ENCODE peak calls at places on chromosomes 4 and X, in six cellular contexts. One of them, this sample, is unnamed.

GRCh38 chrX:10524578-10524977 is 95.8 kb downstream of the MID1 start:
- DNase-seq in K562: no peak
- DNase-seq in mesendoderm: no peak
- DNase-seq in fibroblast of lung: no peak
- DNase-seq in HCT116: no peak
- DNase-seq in SK-N-SH: no peak
- DNase-seq in this sample: no peak

GRCh38 chr4:7147261-7147660 is 45.1 kb upstream of the SORCS2 start:
- DNase-seq in K562: no peak
- DNase-seq in HCT116: no peak
- DNase-seq in SK-N-SH: no peak
- DNase-seq in mesendoderm: no peak
- DNase-seq in fibroblast of lung: no peak
- DNase-seq in this sample: no peak

GRCh38 chrX:86696951-86697350 is 548.7 kb downstream of the DACH2 start:
- DNase-seq in SK-N-SH: no peak
- DNase-seq in mesendoderm: no peak
- DNase-seq in K562: no peak
- DNase-seq in fibroblast of lung: no peak
- DNase-seq in HCT116: no peak
- DNase-seq in this sample: no peak

GRCh38 chr4:56622176-56622575 is 58.9 kb downstream of the HOPX start:
- DNase-seq in K562: no peak
- DNase-seq in fibroblast of lung: no peak
- DNase-seq in mesendoderm: no peak
- DNase-seq in SK-N-SH: no peak
- DNase-seq in HCT116: no peak
- DNase-seq in this sample: no peak

GRCh38 chr4:153440475-153440874 is 25.7 kb upstream of the TMEM131L start:
- DNase-seq in K562: no peak
- DNase-seq in HCT116: no peak
- DNase-seq in SK-N-SH: no peak
- DNase-seq in mesendoderm: no peak
- DNase-seq in fibroblast of lung: no peak
- DNase-seq in this sample: no peak

GRCh38 chr4:156109943-156110925 is 156.6 kb upstream of the CTSO start:
- DNase-seq in HCT116: no peak
- DNase-seq in K562: no peak
- DNase-seq in fibroblast of lung: no peak
- DNase-seq in SK-N-SH: no peak
- DNase-seq in mesendoderm: peak; percentile 56
- DNase-seq in this sample: peak; percentile 5

GRCh38 chr4:16483540-16483939 is 257.3 kb upstream of the TAPT1 start:
- DNase-seq in SK-N-SH: no peak
- DNase-seq in fibroblast of lung: no peak
- DNase-seq in HCT116: no peak
- DNase-seq in mesendoderm: no peak
- DNase-seq in K562: no peak
- DNase-seq in this sample: no peak

GRCh38 chr4:72629540-72629939 is 60.5 kb upstream of the ADAMTS3 start:
- DNase-seq in fibroblast of lung: peak; percentile 3
- DNase-seq in HCT116: no peak
- DNase-seq in mesendoderm: no peak
- DNase-seq in K562: no peak
- DNase-seq in SK-N-SH: no peak
- DNase-seq in this sample: no peak

GRCh38 chrX:8237718-8238117 is 66.7 kb upstream of the VCX2 start:
- DNase-seq in K562: no peak
- DNase-seq in mesendoderm: peak; percentile 42
- DNase-seq in SK-N-SH: no peak
- DNase-seq in fibroblast of lung: no peak
- DNase-seq in HCT116: no peak
- DNase-seq in this sample: no peak

GRCh38 chrX:119272882-119273806 is 37.1 kb downstream of the PGRMC1 start:
- DNase-seq in SK-N-SH: peak; percentile 27
- DNase-seq in fibroblast of lung: peak; percentile 44
- DNase-seq in HCT116: no peak
- DNase-seq in K562: no peak
- DNase-seq in mesendoderm: peak; percentile 94
- DNase-seq in this sample: peak; percentile 83

GRCh38 chr4:47533689-47534347 is 48.7 kb downstream of the ATP10D start:
- DNase-seq in mesendoderm: no peak
- DNase-seq in SK-N-SH: no peak
- DNase-seq in fibroblast of lung: no peak
- DNase-seq in HCT116: no peak
- DNase-seq in K562: no peak
- DNase-seq in this sample: no peak

GRCh38 chr4:186858355-186858754 is 134.7 kb upstream of the FAT1 start:
- DNase-seq in fibroblast of lung: no peak
- DNase-seq in K562: no peak
- DNase-seq in mesendoderm: no peak
- DNase-seq in HCT116: no peak
- DNase-seq in SK-N-SH: no peak
- DNase-seq in this sample: no peak

GRCh38 chr4:6008092-6008551 is 10.1 kb downstream of the C4orf50 start:
- DNase-seq in K562: peak; percentile 19
- DNase-seq in SK-N-SH: no peak
- DNase-seq in HCT116: no peak
- DNase-seq in fibroblast of lung: no peak
- DNase-seq in mesendoderm: peak; percentile 49
- DNase-seq in this sample: peak; percentile 93

GRCh38 chr4:120540625-120541024 is 381.9 kb downstream of the PRDM5 start:
- DNase-seq in SK-N-SH: no peak
- DNase-seq in K562: no peak
- DNase-seq in mesendoderm: no peak
- DNase-seq in HCT116: no peak
- DNase-seq in fibroblast of lung: no peak
- DNase-seq in this sample: no peak

GRCh38 chrX:109847257-109848187 is 114.5 kb upstream of the ACSL4 start:
- DNase-seq in fibroblast of lung: peak; percentile 93
- DNase-seq in HCT116: no peak
- DNase-seq in mesendoderm: peak; percentile 40
- DNase-seq in SK-N-SH: no peak
- DNase-seq in K562: no peak
- DNase-seq in this sample: no peak

GRCh38 chrX:76555816-76556215 is 128.3 kb downstream of the MAGEE1 start:
- DNase-seq in K562: peak; percentile 12
- DNase-seq in HCT116: peak; percentile 33
- DNase-seq in fibroblast of lung: peak; percentile 22
- DNase-seq in SK-N-SH: peak; percentile 2
- DNase-seq in mesendoderm: peak; percentile 82
- DNase-seq in this sample: peak; percentile 26

GRCh38 chrX:110081740-110082139 is 78.8 kb downstream of the TMEM164 start:
- DNase-seq in K562: no peak
- DNase-seq in SK-N-SH: no peak
- DNase-seq in mesendoderm: no peak
- DNase-seq in HCT116: no peak
- DNase-seq in fibroblast of lung: peak; percentile 66
- DNase-seq in this sample: no peak

GRCh38 chrX:9525511-9526248 is 60.8 kb downstream of the TBL1X start:
- DNase-seq in mesendoderm: peak; percentile 22
- DNase-seq in fibroblast of lung: peak; percentile 22
- DNase-seq in K562: no peak
- DNase-seq in HCT116: no peak
- DNase-seq in SK-N-SH: no peak
- DNase-seq in this sample: no peak

GRCh38 chr4:169803417-169803816 is 45.7 kb upstream of the HPF1 start:
- DNase-seq in K562: no peak
- DNase-seq in fibroblast of lung: no peak
- DNase-seq in HCT116: no peak
- DNase-seq in mesendoderm: no peak
- DNase-seq in SK-N-SH: no peak
- DNase-seq in this sample: no peak

GRCh38 chr4:139575072-139575471 is 19.1 kb upstream of the SETD7 start:
- DNase-seq in HCT116: no peak
- DNase-seq in fibroblast of lung: no peak
- DNase-seq in K562: no peak
- DNase-seq in mesendoderm: peak; percentile 54
- DNase-seq in SK-N-SH: no peak
- DNase-seq in this sample: no peak

GRCh38 chr4:142812091-142812490 is 34.0 kb downstream of the INPP4B start:
- DNase-seq in mesendoderm: no peak
- DNase-seq in HCT116: no peak
- DNase-seq in SK-N-SH: no peak
- DNase-seq in K562: no peak
- DNase-seq in fibroblast of lung: no peak
- DNase-seq in this sample: no peak

GRCh38 chr4:155855897-155856296 is 10.2 kb downstream of the ASIC5 start:
- DNase-seq in K562: no peak
- DNase-seq in HCT116: no peak
- DNase-seq in SK-N-SH: no peak
- DNase-seq in fibroblast of lung: no peak
- DNase-seq in mesendoderm: no peak
- DNase-seq in this sample: no peak

GRCh38 chrX:150201391-150201790 is 161.7 kb upstream of the MAMLD1 start:
- DNase-seq in fibroblast of lung: no peak
- DNase-seq in SK-N-SH: no peak
- DNase-seq in mesendoderm: no peak
- DNase-seq in K562: no peak
- DNase-seq in HCT116: no peak
- DNase-seq in this sample: no peak

GRCh38 chrX:27751976-27752375 is 55.8 kb upstream of the MAGEB10 start:
- DNase-seq in HCT116: no peak
- DNase-seq in K562: no peak
- DNase-seq in mesendoderm: no peak
- DNase-seq in fibroblast of lung: no peak
- DNase-seq in SK-N-SH: no peak
- DNase-seq in this sample: no peak

GRCh38 chr4:189802884-189803283 is 137.8 kb upstream of the FRG1 start:
- DNase-seq in SK-N-SH: peak; percentile 40
- DNase-seq in HCT116: no peak
- DNase-seq in K562: peak; percentile 13
- DNase-seq in fibroblast of lung: no peak
- DNase-seq in mesendoderm: peak; percentile 55
- DNase-seq in this sample: peak; percentile 72

GRCh38 chrX:43998374-43998773 is 25.2 kb upstream of the NDP start:
- DNase-seq in fibroblast of lung: no peak
- DNase-seq in K562: no peak
- DNase-seq in mesendoderm: no peak
- DNase-seq in HCT116: no peak
- DNase-seq in SK-N-SH: no peak
- DNase-seq in this sample: no peak

GRCh38 chr4:7987148-7987989 is 47.7 kb upstream of the AFAP1 start:
- DNase-seq in K562: peak; percentile 73
- DNase-seq in SK-N-SH: peak; percentile 86
- DNase-seq in mesendoderm: peak; percentile 87
- DNase-seq in HCT116: peak; percentile 65
- DNase-seq in fibroblast of lung: peak; percentile 77
- DNase-seq in this sample: peak; percentile 88

GRCh38 chrX:130647468-130647867 is 245.7 kb downstream of the RBMX2 start:
- DNase-seq in mesendoderm: no peak
- DNase-seq in K562: no peak
- DNase-seq in SK-N-SH: no peak
- DNase-seq in fibroblast of lung: no peak
- DNase-seq in HCT116: no peak
- DNase-seq in this sample: no peak

DNA sequence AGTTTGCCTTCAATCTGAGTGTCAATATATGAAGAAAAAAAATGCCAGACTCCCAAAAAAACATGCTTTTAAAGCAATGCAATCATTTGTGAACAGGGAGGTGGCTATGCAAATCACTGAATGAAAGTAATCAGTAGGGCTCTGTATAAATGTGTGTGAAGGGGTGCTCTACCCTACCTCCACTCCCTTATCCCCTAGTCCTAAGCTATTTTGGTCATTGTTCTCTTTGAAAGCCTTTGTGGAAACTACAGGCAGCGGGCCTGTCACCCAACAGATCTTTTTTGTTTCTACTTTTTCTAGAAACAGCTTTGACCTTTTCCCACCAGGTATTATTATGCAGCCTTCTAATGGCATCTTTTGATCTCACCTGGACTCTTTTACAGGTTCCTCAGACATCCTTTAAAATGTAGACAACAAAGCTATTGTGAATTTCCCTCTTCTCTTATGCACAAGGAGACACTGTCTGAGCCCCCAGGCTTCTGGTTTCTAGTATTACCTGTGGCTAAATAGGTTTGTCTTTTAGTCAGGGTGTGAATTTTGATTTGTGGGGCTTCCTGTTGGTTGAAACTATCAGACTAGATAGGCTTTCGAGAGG is 9.2 kb downstream of the BOD1L1 start:
- DNase-seq in K562: no peak
- DNase-seq in mesendoderm: no peak
- DNase-seq in fibroblast of lung: no peak
- DNase-seq in HCT116: no peak
- DNase-seq in SK-N-SH: no peak
- DNase-seq in this sample: no peak
- H3K36me3 ChIP-seq in K562: peaks cover 49% of the 10 kb centered on the region
- H3K36me3 ChIP-seq in mesendoderm: peaks cover 1% of the 10 kb centered on the region
- H3K36me3 ChIP-seq in fibroblast of lung: peaks cover 2% of the 10 kb centered on the region
- H3K36me3 ChIP-seq in HCT116: peaks cover 23% of the 10 kb centered on the region
- H3K36me3 ChIP-seq in SK-N-SH: peaks cover 67% of the 10 kb centered on the region
- H3K36me3 ChIP-seq in this sample: peaks cover 10% of the 10 kb centered on the region

DNA sequence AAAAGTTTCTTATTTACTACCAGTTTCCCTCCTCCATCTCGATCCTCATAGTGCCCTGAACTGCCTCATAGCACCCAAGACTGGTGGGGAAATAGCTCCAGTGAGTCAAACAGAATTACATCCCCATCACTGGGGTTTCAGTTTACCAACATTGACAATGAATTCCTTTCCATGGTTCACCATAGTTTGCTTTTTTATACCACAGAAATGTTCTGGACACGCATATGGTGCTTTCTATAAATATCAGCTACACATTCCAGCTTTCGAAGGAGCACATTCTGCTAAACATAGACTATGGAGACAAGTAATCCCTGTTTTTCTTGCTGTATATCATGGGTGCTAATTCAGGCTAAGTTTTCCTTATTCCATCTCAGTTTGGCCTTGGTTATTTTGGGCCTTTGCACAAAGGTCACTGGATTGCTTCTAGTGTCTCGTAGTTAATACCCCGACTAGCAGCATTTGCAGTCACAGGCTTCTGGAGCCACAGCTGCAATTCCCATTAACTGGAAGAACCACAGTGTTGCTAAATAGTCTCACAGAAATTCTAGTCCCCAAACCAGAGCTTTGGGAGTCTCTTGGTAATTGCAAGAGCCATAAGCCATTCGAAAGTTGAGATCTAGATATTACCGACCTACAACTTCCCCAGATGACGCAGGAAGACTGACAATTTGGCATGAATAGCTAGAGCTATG is 53.4 kb upstream of the TRPC3 start:
- DNase-seq in HCT116: no peak
- DNase-seq in K562: no peak
- DNase-seq in fibroblast of lung: peak; percentile 85
- DNase-seq in mesendoderm: no peak
- DNase-seq in SK-N-SH: no peak
- DNase-seq in this sample: no peak
- H3K4me3 ChIP-seq in HCT116: no peak overlapping the region
- H3K4me3 ChIP-seq in K562: no peak overlapping the region
- H3K4me3 ChIP-seq in fibroblast of lung: no peak overlapping the region
- H3K4me3 ChIP-seq in mesendoderm: no peak overlapping the region
- H3K4me3 ChIP-seq in SK-N-SH: no peak overlapping the region
- H3K4me3 ChIP-seq in this sample: no peak overlapping the region

GRCh38 chrX:154437971-154438893 is 1.3 kb downstream of the GDI1 start:
- DNase-seq in mesendoderm: no peak
- DNase-seq in fibroblast of lung: no peak
- DNase-seq in HCT116: no peak
- DNase-seq in SK-N-SH: no peak
- DNase-seq in K562: no peak
- DNase-seq in this sample: no peak
- H3K36me3 ChIP-seq in mesendoderm: peaks cover 2% of the 10 kb centered on the region
- H3K36me3 ChIP-seq in fibroblast of lung: peaks cover 16% of the 10 kb centered on the region
- H3K36me3 ChIP-seq in HCT116: no peaks in the 10 kb centered on the region
- H3K36me3 ChIP-seq in SK-N-SH: peaks cover 25% of the 10 kb centered on the region
- H3K36me3 ChIP-seq in K562: peaks cover 70% of the 10 kb centered on the region
- H3K36me3 ChIP-seq in this sample: peaks cover 5% of the 10 kb centered on the region

GRCh38 chrX:39688219-39688575 is 409.6 kb downstream of the BCOR start:
- DNase-seq in SK-N-SH: no peak
- DNase-seq in K562: no peak
- DNase-seq in fibroblast of lung: no peak
- DNase-seq in HCT116: no peak
- DNase-seq in mesendoderm: no peak
- DNase-seq in this sample: no peak
- H3K4me3 ChIP-seq in SK-N-SH: peak overlapping the region; percentile 46
- H3K4me3 ChIP-seq in K562: no peak overlapping the region
- H3K4me3 ChIP-seq in fibroblast of lung: no peak overlapping the region
- H3K4me3 ChIP-seq in HCT116: peak overlapping the region; percentile 44
- H3K4me3 ChIP-seq in mesendoderm: no peak overlapping the region
- H3K4me3 ChIP-seq in this sample: peak overlapping the region; percentile 42